ENCODE peak calls at places on chromosomes 13 and 19, in seven cellular contexts. D is stomach, B is H1, Q is sigmoid colon, N is upper lobe of left lung, G is K562, F is suprapubic skin. Z is an unnamed sample.
A peak's percentile ranks its signal among the peaks of the same experiment; 100 is the strongest.

GRCh38 chr19:13207237-13208130 is 57.3 kb downstream of the IER2 start:
- DNase-seq in D (no peak), B (peak; percentile 66), Q (peak; percentile 74), N (no peak), G (no peak), F (no peak), Z (no peak)

GRCh38 chr19:47231215-47232054 is 436 bp upstream of the BBC3 start:
- DNase-seq in D (peak; percentile 93), B (peak; percentile 86), Q (peak; percentile 95), N (peak; percentile 95), G (peak; percentile 90), F (peak; percentile 94), Z (peak; percentile 94)

GRCh38 chr13:80274643-80275042 is 66.3 kb downstream of the SPRY2 start:
- DNase-seq in D (no peak), B (no peak), Q (no peak), N (no peak), G (no peak), F (no peak), Z (no peak)

GRCh38 chr19:44626067-44626624 is 12.8 kb downstream of the IGSF23 start:
- DNase-seq in D (no peak), B (no peak), Q (no peak), N (no peak), G (no peak), F (no peak), Z (no peak)

GRCh38 chr13:112024577-112024976 is 42.4 kb upstream of the SOX1 start:
- DNase-seq in D (no peak), B (no peak), Q (no peak), N (no peak), G (no peak), F (no peak), Z (no peak)

GRCh38 chr19:17232258-17232657 is 6.2 kb downstream of the OCEL1 start:
- DNase-seq in D (no peak), B (no peak), Q (no peak), N (no peak), G (no peak), F (no peak), Z (no peak)

GRCh38 chr13:65095118-65095517 is 2135.0 kb downstream of the PCDH9 start:
- DNase-seq in D (no peak), B (no peak), Q (no peak), N (no peak), G (no peak), F (no peak), Z (no peak)

GRCh38 chr13:94595943-94596574 is at the start of gene TGDS:
- DNase-seq in D (peak; percentile 91), B (peak; percentile 87), Q (peak; percentile 94), N (peak; percentile 96), G (peak; percentile 82), F (peak; percentile 93), Z (peak; percentile 95)

GRCh38 chr13:34019870-34020269 is 201.9 kb downstream of the RFC3 start:
- DNase-seq in D (no peak), B (no peak), Q (no peak), N (no peak), G (no peak), F (no peak), Z (no peak)

GRCh38 chr19:1134431-1134830 is 30.6 kb downstream of the GPX4 start:
- DNase-seq in D (no peak), B (no peak), Q (no peak), N (no peak), G (no peak), F (no peak), Z (no peak)

GRCh38 chr13:44576396-44577235 is 486 bp upstream of the TSC22D1 start:
- DNase-seq in D (peak; percentile 34), B (no peak), Q (peak; percentile 66), N (no peak), G (peak; percentile 30), F (peak; percentile 68), Z (peak; percentile 19)

GRCh38 chr19:17337675-17338439 is 504 bp downstream of the GTPBP3 start:
- DNase-seq in D (no peak), B (peak; percentile 70), Q (no peak), N (no peak), G (peak; percentile 88), F (peak; percentile 73), Z (no peak)

GRCh38 chr13:31267126-31267784 is 67.5 kb downstream of the B3GLCT start:
- DNase-seq in D (no peak), B (no peak), Q (no peak), N (no peak), G (no peak), F (no peak), Z (no peak)

GRCh38 chr19:55543567-55543966 is 1.8 kb downstream of the SBK3 start:
- DNase-seq in D (no peak), B (no peak), Q (no peak), N (no peak), G (no peak), F (no peak), Z (no peak)

GRCh38 chr19:45271709-45272108 is 20.6 kb downstream of the MARK4 start:
- DNase-seq in D (no peak), B (no peak), Q (no peak), N (no peak), G (no peak), F (no peak), Z (no peak)

GRCh38 chr13:50654341-50654740 is 189.2 kb downstream of the DLEU7 start:
- DNase-seq in D (no peak), B (no peak), Q (no peak), N (no peak), G (no peak), F (no peak), Z (no peak)

GRCh38 chr13:60591348-60591747 is 194.3 kb downstream of the TDRD3 start:
- DNase-seq in D (no peak), B (no peak), Q (no peak), N (no peak), G (no peak), F (no peak), Z (no peak)

GRCh38 chr13:86653009-86653408 is 853.8 kb upstream of the SLITRK6 start:
- DNase-seq in D (no peak), B (no peak), Q (no peak), N (no peak), G (no peak), F (no peak), Z (no peak)

GRCh38 chr13:111152836-111153235 is 37.7 kb downstream of the ARHGEF7 start:
- DNase-seq in D (no peak), B (no peak), Q (no peak), N (no peak), G (no peak), F (no peak), Z (no peak)

DNA sequence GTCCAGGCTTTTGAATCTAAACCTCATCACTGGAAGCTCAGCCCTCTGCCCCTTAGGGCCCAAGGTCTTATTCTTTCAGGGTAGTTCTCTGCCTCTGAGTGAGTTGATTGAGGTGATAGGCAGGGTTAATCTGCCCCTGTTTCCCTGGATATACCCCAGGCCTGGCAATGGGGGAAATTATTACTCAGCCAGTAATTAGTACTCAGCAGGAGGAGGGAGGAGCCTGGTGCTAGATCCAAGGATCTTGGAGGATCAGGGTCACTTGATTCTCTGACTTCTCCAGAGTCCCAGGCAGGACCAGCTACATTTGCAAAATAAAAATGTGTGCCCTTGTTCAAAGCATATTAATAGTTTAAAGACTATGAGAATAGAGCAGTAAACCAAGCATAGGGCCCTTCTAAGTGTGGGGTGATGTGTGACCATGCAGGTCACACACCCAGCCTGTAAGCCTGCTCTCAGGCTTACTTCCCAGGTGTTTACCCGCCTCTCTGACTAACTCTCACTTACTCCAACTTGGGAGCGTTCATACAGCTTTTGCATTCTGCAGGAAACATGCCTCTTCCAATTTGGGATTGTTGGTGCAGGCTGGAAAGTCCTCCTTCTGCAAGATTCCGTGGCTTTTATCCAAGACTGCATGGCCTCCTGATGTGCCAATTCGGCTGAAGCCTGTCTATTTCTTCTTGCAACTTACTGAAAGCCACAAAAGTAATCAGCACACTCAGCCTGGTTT is 7.9 kb upstream of the STK24 start:
- DNase-seq in D (no peak), B (no peak), Q (no peak), N (no peak), G (no peak), F (no peak), Z (no peak)
- TF ChIP-seq EP300 in D (no peak), B (no peak), Q (no peak), N (no peak), G (no peak), F (no peak), Z (no peak)

DNA sequence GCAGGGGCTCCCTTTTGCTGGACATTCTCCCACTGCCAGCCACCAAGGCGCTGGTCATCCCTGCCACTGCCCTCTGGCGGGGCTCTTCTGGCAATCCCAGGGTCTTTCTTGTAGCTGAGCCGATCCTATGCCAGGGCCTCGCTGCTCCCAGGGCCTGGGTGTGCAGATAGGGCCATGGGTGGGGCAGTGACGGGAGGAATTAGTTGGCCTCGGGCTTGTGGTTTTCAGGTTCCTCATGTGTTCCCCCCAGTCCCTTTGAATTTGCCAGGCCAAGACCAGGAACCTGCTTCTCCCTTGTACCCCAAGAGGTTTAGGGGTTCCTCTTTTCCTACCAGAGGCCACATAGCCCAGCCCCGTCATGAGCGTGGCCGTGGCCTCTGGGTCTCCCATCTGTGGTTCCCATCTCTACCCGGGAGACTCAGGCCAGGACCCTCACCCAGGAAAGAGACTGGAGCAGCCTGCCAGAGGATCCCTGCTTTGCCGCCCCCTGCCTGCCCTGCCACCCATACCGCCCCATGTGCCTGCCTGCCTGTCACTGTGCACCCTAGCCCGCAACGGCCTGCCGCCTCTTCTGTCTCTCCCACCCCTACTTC is 26.2 kb downstream of the TMED1 start:
- DNase-seq in D (no peak), B (no peak), Q (no peak), N (peak; percentile 60), G (peak; percentile 38), F (no peak), Z (no peak)
- H3K27ac ChIP-seq in D (no peak overlapping the region), B (no peak overlapping the region), Q (no peak overlapping the region), N (peak overlapping the region; percentile 77), G (peak overlapping the region; percentile 13), F (no peak overlapping the region), Z (no peak overlapping the region)

GRCh38 chr19:3693030-3693925 is 7.0 kb downstream of the PIP5K1C start:
- DNase-seq in D (no peak), B (no peak), Q (no peak), N (no peak), G (no peak), F (no peak), Z (no peak)
- TF ChIP-seq POLR2AphosphoS5 in D (no peak), B (no peak), Q (peak; percentile 15), N (no peak), G (no peak), F (no peak), Z (no peak)

DNA sequence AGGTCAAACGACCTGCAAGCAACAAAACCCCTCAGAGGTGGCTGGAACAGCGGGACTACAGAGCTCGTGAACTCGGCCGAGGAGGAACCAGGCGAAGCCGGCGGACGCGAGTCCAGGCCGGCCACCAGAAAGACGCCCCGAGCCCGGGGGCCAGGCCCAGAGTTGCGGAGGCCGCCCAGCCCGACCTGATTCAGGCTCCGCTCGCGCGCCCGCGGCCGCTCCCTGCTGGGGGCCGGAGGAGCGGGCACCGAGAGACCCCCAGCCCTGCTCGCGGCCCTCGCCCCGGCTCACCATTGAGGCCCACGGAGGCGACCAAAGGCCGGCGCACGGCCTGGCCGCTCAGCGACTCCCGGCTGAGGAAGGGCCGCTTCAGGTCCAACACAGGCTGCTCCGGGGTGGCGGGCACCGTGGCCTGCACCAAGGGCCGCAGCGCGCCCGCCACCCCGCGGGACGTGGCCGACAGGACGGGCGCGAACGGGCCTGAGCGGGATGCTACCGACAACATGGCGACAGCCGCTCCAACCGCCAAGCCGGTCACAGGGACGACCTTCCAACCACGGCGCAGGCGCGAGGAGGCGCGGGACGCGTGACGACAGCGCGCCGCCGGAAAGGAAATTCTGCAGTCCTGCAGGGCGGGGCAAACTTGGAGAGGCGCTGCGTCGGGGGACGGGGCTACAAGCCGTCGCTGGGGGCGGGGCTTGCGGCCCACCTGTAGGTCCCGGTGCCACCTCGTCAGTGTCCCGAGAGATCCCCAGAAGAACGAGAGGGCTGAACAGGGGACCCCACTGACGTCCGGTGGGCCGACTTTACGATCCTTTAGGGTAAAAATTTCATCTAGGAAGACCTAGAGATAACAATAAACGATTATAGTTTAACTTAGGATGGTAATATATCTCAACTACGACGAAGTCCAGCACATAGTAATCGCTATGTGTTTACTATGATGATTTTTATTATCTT is at the start of gene UQCRFS1:
- DNase-seq in D (peak; percentile 96), B (peak; percentile 96), Q (peak; percentile 97), N (peak; percentile 95), G (peak; percentile 89), F (peak; percentile 96), Z (peak; percentile 97)
- TF ChIP-seq EP300 in D (no peak), B (no peak), Q (no peak), N (no peak), G (peak; percentile 27), F (no peak), Z (no peak)

Z was measured in transverse colon.